ENCODE peak calls at places on chromosomes 6 and 20, in ten cellular contexts. One of them, this sample, is unnamed.

GRCh38 chr6:90121982-90122381 is 174.7 kb downstream of the BACH2 start:
- DNase-seq in left ventricle myocardium superior: no peak
- DNase-seq in activated naive CD4-positive, alpha-beta T cell treated with Interleukin-2 at 50 U/mL for 16 hours: no peak
- DNase-seq in left cardiac atrium: no peak
- DNase-seq in heart right ventricle: no peak
- DNase-seq in C1 segment of cervical spinal cord: no peak
- DNase-seq in AG10803: no peak
- DNase-seq in stimulated activated CD8-positive, alpha-beta memory T cell treated with anti-CD3 and anti-CD28 coated beads, Interleukin-15, amount 100 ng/mL, for 4 hours: no peak
- DNase-seq in NB4: no peak
- DNase-seq in neural crest cell: no peak
- DNase-seq in this sample: no peak

GRCh38 chr6:44230034-44230675 is 6.8 kb downstream of the SLC29A1 start:
- DNase-seq in heart right ventricle: no peak
- DNase-seq in left ventricle myocardium superior: no peak
- DNase-seq in left cardiac atrium: no peak
- DNase-seq in stimulated activated CD8-positive, alpha-beta memory T cell treated with anti-CD3 and anti-CD28 coated beads, Interleukin-15, amount 100 ng/mL, for 4 hours: no peak
- DNase-seq in AG10803: no peak
- DNase-seq in C1 segment of cervical spinal cord: no peak
- DNase-seq in neural crest cell: no peak
- DNase-seq in NB4: no peak
- DNase-seq in activated naive CD4-positive, alpha-beta T cell treated with Interleukin-2 at 50 U/mL for 16 hours: no peak
- DNase-seq in this sample: no peak

GRCh38 chr20:62063601-62063980 is 2.1 kb downstream of the TAF4 start:
- DNase-seq in neural crest cell: peak
- DNase-seq in stimulated activated CD8-positive, alpha-beta memory T cell treated with anti-CD3 and anti-CD28 coated beads, Interleukin-15, amount 100 ng/mL, for 4 hours: no peak
- DNase-seq in NB4: no peak
- DNase-seq in activated naive CD4-positive, alpha-beta T cell treated with Interleukin-2 at 50 U/mL for 16 hours: no peak
- DNase-seq in AG10803: peak
- DNase-seq in left cardiac atrium: no peak
- DNase-seq in heart right ventricle: no peak
- DNase-seq in left ventricle myocardium superior: no peak
- DNase-seq in C1 segment of cervical spinal cord: peak
- DNase-seq in this sample: no peak

GRCh38 chr6:12009904-12010634 is 2.0 kb upstream of the HIVEP1 start:
- DNase-seq in left cardiac atrium: no peak
- DNase-seq in stimulated activated CD8-positive, alpha-beta memory T cell treated with anti-CD3 and anti-CD28 coated beads, Interleukin-15, amount 100 ng/mL, for 4 hours: no peak
- DNase-seq in C1 segment of cervical spinal cord: no peak
- DNase-seq in AG10803: peak
- DNase-seq in NB4: no peak
- DNase-seq in activated naive CD4-positive, alpha-beta T cell treated with Interleukin-2 at 50 U/mL for 16 hours: no peak
- DNase-seq in left ventricle myocardium superior: no peak
- DNase-seq in neural crest cell: no peak
- DNase-seq in heart right ventricle: peak
- DNase-seq in this sample: peak

GRCh38 chr6:19320066-19320465 is 517.1 kb upstream of the ID4 start:
- DNase-seq in heart right ventricle: no peak
- DNase-seq in activated naive CD4-positive, alpha-beta T cell treated with Interleukin-2 at 50 U/mL for 16 hours: no peak
- DNase-seq in NB4: no peak
- DNase-seq in C1 segment of cervical spinal cord: peak
- DNase-seq in left ventricle myocardium superior: no peak
- DNase-seq in left cardiac atrium: no peak
- DNase-seq in neural crest cell: no peak
- DNase-seq in stimulated activated CD8-positive, alpha-beta memory T cell treated with anti-CD3 and anti-CD28 coated beads, Interleukin-15, amount 100 ng/mL, for 4 hours: no peak
- DNase-seq in AG10803: no peak
- DNase-seq in this sample: no peak

GRCh38 chr6:147131728-147132127 is 72.5 kb upstream of the STXBP5 start:
- DNase-seq in NB4: peak
- DNase-seq in AG10803: peak
- DNase-seq in C1 segment of cervical spinal cord: peak
- DNase-seq in left ventricle myocardium superior: no peak
- DNase-seq in heart right ventricle: no peak
- DNase-seq in neural crest cell: no peak
- DNase-seq in left cardiac atrium: no peak
- DNase-seq in activated naive CD4-positive, alpha-beta T cell treated with Interleukin-2 at 50 U/mL for 16 hours: no peak
- DNase-seq in stimulated activated CD8-positive, alpha-beta memory T cell treated with anti-CD3 and anti-CD28 coated beads, Interleukin-15, amount 100 ng/mL, for 4 hours: no peak
- DNase-seq in this sample: no peak

GRCh38 chr6:34890526-34890910 is 1.5 kb downstream of the ANKS1A start:
- DNase-seq in AG10803: no peak
- DNase-seq in NB4: peak
- DNase-seq in neural crest cell: no peak
- DNase-seq in left cardiac atrium: no peak
- DNase-seq in activated naive CD4-positive, alpha-beta T cell treated with Interleukin-2 at 50 U/mL for 16 hours: no peak
- DNase-seq in heart right ventricle: no peak
- DNase-seq in C1 segment of cervical spinal cord: no peak
- DNase-seq in left ventricle myocardium superior: no peak
- DNase-seq in stimulated activated CD8-positive, alpha-beta memory T cell treated with anti-CD3 and anti-CD28 coated beads, Interleukin-15, amount 100 ng/mL, for 4 hours: no peak
- DNase-seq in this sample: peak

GRCh38 chr6:16688984-16689636 is 72.2 kb downstream of the ATXN1 start:
- DNase-seq in NB4: no peak
- DNase-seq in left ventricle myocardium superior: no peak
- DNase-seq in neural crest cell: no peak
- DNase-seq in heart right ventricle: no peak
- DNase-seq in stimulated activated CD8-positive, alpha-beta memory T cell treated with anti-CD3 and anti-CD28 coated beads, Interleukin-15, amount 100 ng/mL, for 4 hours: no peak
- DNase-seq in activated naive CD4-positive, alpha-beta T cell treated with Interleukin-2 at 50 U/mL for 16 hours: no peak
- DNase-seq in C1 segment of cervical spinal cord: no peak
- DNase-seq in AG10803: peak
- DNase-seq in left cardiac atrium: no peak
- DNase-seq in this sample: no peak

GRCh38 chr6:20205722-20206154 is 6.5 kb downstream of the MBOAT1 start:
- DNase-seq in left ventricle myocardium superior: no peak
- DNase-seq in heart right ventricle: no peak
- DNase-seq in NB4: peak
- DNase-seq in activated naive CD4-positive, alpha-beta T cell treated with Interleukin-2 at 50 U/mL for 16 hours: no peak
- DNase-seq in left cardiac atrium: no peak
- DNase-seq in stimulated activated CD8-positive, alpha-beta memory T cell treated with anti-CD3 and anti-CD28 coated beads, Interleukin-15, amount 100 ng/mL, for 4 hours: no peak
- DNase-seq in C1 segment of cervical spinal cord: no peak
- DNase-seq in neural crest cell: no peak
- DNase-seq in AG10803: no peak
- DNase-seq in this sample: peak

GRCh38 chr6:44182911-44183390 is 24.3 kb downstream of the CAPN11 start:
- DNase-seq in C1 segment of cervical spinal cord: no peak
- DNase-seq in left cardiac atrium: no peak
- DNase-seq in left ventricle myocardium superior: peak
- DNase-seq in stimulated activated CD8-positive, alpha-beta memory T cell treated with anti-CD3 and anti-CD28 coated beads, Interleukin-15, amount 100 ng/mL, for 4 hours: no peak
- DNase-seq in AG10803: no peak
- DNase-seq in heart right ventricle: no peak
- DNase-seq in neural crest cell: no peak
- DNase-seq in NB4: no peak
- DNase-seq in activated naive CD4-positive, alpha-beta T cell treated with Interleukin-2 at 50 U/mL for 16 hours: no peak
- DNase-seq in this sample: no peak

GRCh38 chr6:90284745-90285481 is 11.7 kb downstream of the BACH2 start:
- DNase-seq in heart right ventricle: no peak
- DNase-seq in neural crest cell: no peak
- DNase-seq in activated naive CD4-positive, alpha-beta T cell treated with Interleukin-2 at 50 U/mL for 16 hours: peak
- DNase-seq in C1 segment of cervical spinal cord: no peak
- DNase-seq in left ventricle myocardium superior: no peak
- DNase-seq in NB4: peak
- DNase-seq in AG10803: peak
- DNase-seq in stimulated activated CD8-positive, alpha-beta memory T cell treated with anti-CD3 and anti-CD28 coated beads, Interleukin-15, amount 100 ng/mL, for 4 hours: peak
- DNase-seq in left cardiac atrium: no peak
- DNase-seq in this sample: peak

GRCh38 chr20:8790442-8791074 is 278.3 kb upstream of the PLCB4 start:
- DNase-seq in stimulated activated CD8-positive, alpha-beta memory T cell treated with anti-CD3 and anti-CD28 coated beads, Interleukin-15, amount 100 ng/mL, for 4 hours: no peak
- DNase-seq in neural crest cell: peak
- DNase-seq in C1 segment of cervical spinal cord: peak
- DNase-seq in heart right ventricle: peak
- DNase-seq in AG10803: peak
- DNase-seq in left ventricle myocardium superior: no peak
- DNase-seq in activated naive CD4-positive, alpha-beta T cell treated with Interleukin-2 at 50 U/mL for 16 hours: peak
- DNase-seq in NB4: peak
- DNase-seq in left cardiac atrium: no peak
- DNase-seq in this sample: peak

GRCh38 chr6:150118642-150119041 is 24.2 kb upstream of the PPP1R14C start:
- DNase-seq in C1 segment of cervical spinal cord: no peak
- DNase-seq in activated naive CD4-positive, alpha-beta T cell treated with Interleukin-2 at 50 U/mL for 16 hours: no peak
- DNase-seq in NB4: no peak
- DNase-seq in left cardiac atrium: no peak
- DNase-seq in AG10803: no peak
- DNase-seq in neural crest cell: no peak
- DNase-seq in left ventricle myocardium superior: no peak
- DNase-seq in stimulated activated CD8-positive, alpha-beta memory T cell treated with anti-CD3 and anti-CD28 coated beads, Interleukin-15, amount 100 ng/mL, for 4 hours: no peak
- DNase-seq in heart right ventricle: no peak
- DNase-seq in this sample: no peak

GRCh38 chr6:64428186-64428585 is 792.6 kb downstream of the PHF3 start:
- DNase-seq in AG10803: no peak
- DNase-seq in left ventricle myocardium superior: no peak
- DNase-seq in left cardiac atrium: no peak
- DNase-seq in heart right ventricle: no peak
- DNase-seq in neural crest cell: no peak
- DNase-seq in C1 segment of cervical spinal cord: no peak
- DNase-seq in stimulated activated CD8-positive, alpha-beta memory T cell treated with anti-CD3 and anti-CD28 coated beads, Interleukin-15, amount 100 ng/mL, for 4 hours: no peak
- DNase-seq in NB4: no peak
- DNase-seq in activated naive CD4-positive, alpha-beta T cell treated with Interleukin-2 at 50 U/mL for 16 hours: no peak
- DNase-seq in this sample: no peak

GRCh38 chr6:32369678-32370077 is 2.0 kb downstream of the TSBP1 start:
- DNase-seq in left cardiac atrium: no peak
- DNase-seq in activated naive CD4-positive, alpha-beta T cell treated with Interleukin-2 at 50 U/mL for 16 hours: no peak
- DNase-seq in AG10803: peak
- DNase-seq in heart right ventricle: no peak
- DNase-seq in NB4: no peak
- DNase-seq in C1 segment of cervical spinal cord: no peak
- DNase-seq in neural crest cell: no peak
- DNase-seq in left ventricle myocardium superior: no peak
- DNase-seq in stimulated activated CD8-positive, alpha-beta memory T cell treated with anti-CD3 and anti-CD28 coated beads, Interleukin-15, amount 100 ng/mL, for 4 hours: no peak
- DNase-seq in this sample: no peak

GRCh38 chr6:42711930-42712329 is 10.5 kb downstream of the PRPH2 start:
- DNase-seq in neural crest cell: no peak
- DNase-seq in C1 segment of cervical spinal cord: no peak
- DNase-seq in left cardiac atrium: no peak
- DNase-seq in activated naive CD4-positive, alpha-beta T cell treated with Interleukin-2 at 50 U/mL for 16 hours: no peak
- DNase-seq in NB4: no peak
- DNase-seq in stimulated activated CD8-positive, alpha-beta memory T cell treated with anti-CD3 and anti-CD28 coated beads, Interleukin-15, amount 100 ng/mL, for 4 hours: no peak
- DNase-seq in AG10803: no peak
- DNase-seq in left ventricle myocardium superior: no peak
- DNase-seq in heart right ventricle: no peak
- DNase-seq in this sample: no peak

GRCh38 chr20:40945754-40946451 is 82.7 kb upstream of the TOP1 start:
- DNase-seq in NB4: peak
- DNase-seq in left cardiac atrium: peak
- DNase-seq in neural crest cell: peak
- DNase-seq in C1 segment of cervical spinal cord: no peak
- DNase-seq in stimulated activated CD8-positive, alpha-beta memory T cell treated with anti-CD3 and anti-CD28 coated beads, Interleukin-15, amount 100 ng/mL, for 4 hours: no peak
- DNase-seq in AG10803: peak
- DNase-seq in left ventricle myocardium superior: peak
- DNase-seq in heart right ventricle: peak
- DNase-seq in activated naive CD4-positive, alpha-beta T cell treated with Interleukin-2 at 50 U/mL for 16 hours: no peak
- DNase-seq in this sample: peak

GRCh38 chr6:160203522-160203921 is 55.1 kb downstream of the SLC22A2 start:
- DNase-seq in heart right ventricle: no peak
- DNase-seq in left cardiac atrium: no peak
- DNase-seq in stimulated activated CD8-positive, alpha-beta memory T cell treated with anti-CD3 and anti-CD28 coated beads, Interleukin-15, amount 100 ng/mL, for 4 hours: no peak
- DNase-seq in NB4: no peak
- DNase-seq in neural crest cell: no peak
- DNase-seq in AG10803: no peak
- DNase-seq in C1 segment of cervical spinal cord: no peak
- DNase-seq in left ventricle myocardium superior: no peak
- DNase-seq in activated naive CD4-positive, alpha-beta T cell treated with Interleukin-2 at 50 U/mL for 16 hours: no peak
- DNase-seq in this sample: no peak

GRCh38 chr20:38358500-38358998 is 12.3 kb downstream of the LBP start:
- DNase-seq in neural crest cell: no peak
- DNase-seq in AG10803: no peak
- DNase-seq in activated naive CD4-positive, alpha-beta T cell treated with Interleukin-2 at 50 U/mL for 16 hours: no peak
- DNase-seq in left cardiac atrium: no peak
- DNase-seq in left ventricle myocardium superior: no peak
- DNase-seq in C1 segment of cervical spinal cord: no peak
- DNase-seq in heart right ventricle: no peak
- DNase-seq in NB4: no peak
- DNase-seq in stimulated activated CD8-positive, alpha-beta memory T cell treated with anti-CD3 and anti-CD28 coated beads, Interleukin-15, amount 100 ng/mL, for 4 hours: no peak
- DNase-seq in this sample: no peak

GRCh38 chr6:118894425-118895240 is 681 bp downstream of the ASF1A start:
- DNase-seq in heart right ventricle: peak
- DNase-seq in stimulated activated CD8-positive, alpha-beta memory T cell treated with anti-CD3 and anti-CD28 coated beads, Interleukin-15, amount 100 ng/mL, for 4 hours: peak
- DNase-seq in C1 segment of cervical spinal cord: peak
- DNase-seq in neural crest cell: peak
- DNase-seq in left cardiac atrium: peak
- DNase-seq in AG10803: peak
- DNase-seq in left ventricle myocardium superior: peak
- DNase-seq in activated naive CD4-positive, alpha-beta T cell treated with Interleukin-2 at 50 U/mL for 16 hours: peak
- DNase-seq in NB4: peak
- DNase-seq in this sample: peak

GRCh38 chr6:7243188-7243942 is 69.6 kb downstream of the SSR1 start:
- DNase-seq in C1 segment of cervical spinal cord: peak
- DNase-seq in left ventricle myocardium superior: no peak
- DNase-seq in heart right ventricle: peak
- DNase-seq in NB4: peak
- DNase-seq in stimulated activated CD8-positive, alpha-beta memory T cell treated with anti-CD3 and anti-CD28 coated beads, Interleukin-15, amount 100 ng/mL, for 4 hours: peak
- DNase-seq in AG10803: peak
- DNase-seq in activated naive CD4-positive, alpha-beta T cell treated with Interleukin-2 at 50 U/mL for 16 hours: peak
- DNase-seq in neural crest cell: peak
- DNase-seq in left cardiac atrium: no peak
- DNase-seq in this sample: peak

GRCh38 chr6:43246301-43247114 is 3.2 kb downstream of the TTBK1 start:
- DNase-seq in NB4: no peak
- DNase-seq in activated naive CD4-positive, alpha-beta T cell treated with Interleukin-2 at 50 U/mL for 16 hours: no peak
- DNase-seq in AG10803: no peak
- DNase-seq in neural crest cell: peak
- DNase-seq in stimulated activated CD8-positive, alpha-beta memory T cell treated with anti-CD3 and anti-CD28 coated beads, Interleukin-15, amount 100 ng/mL, for 4 hours: no peak
- DNase-seq in left ventricle myocardium superior: peak
- DNase-seq in left cardiac atrium: peak
- DNase-seq in C1 segment of cervical spinal cord: peak
- DNase-seq in heart right ventricle: peak
- DNase-seq in this sample: no peak

GRCh38 chr6:164085552-164086325 is 671.2 kb downstream of the QKI start:
- DNase-seq in left ventricle myocardium superior: peak
- DNase-seq in AG10803: peak
- DNase-seq in activated naive CD4-positive, alpha-beta T cell treated with Interleukin-2 at 50 U/mL for 16 hours: no peak
- DNase-seq in NB4: no peak
- DNase-seq in left cardiac atrium: peak
- DNase-seq in stimulated activated CD8-positive, alpha-beta memory T cell treated with anti-CD3 and anti-CD28 coated beads, Interleukin-15, amount 100 ng/mL, for 4 hours: no peak
- DNase-seq in C1 segment of cervical spinal cord: peak
- DNase-seq in heart right ventricle: peak
- DNase-seq in neural crest cell: peak
- DNase-seq in this sample: no peak

GRCh38 chr6:3455121-3455489 is 1.7 kb downstream of the SLC22A23 start:
- DNase-seq in left cardiac atrium: no peak
- DNase-seq in stimulated activated CD8-positive, alpha-beta memory T cell treated with anti-CD3 and anti-CD28 coated beads, Interleukin-15, amount 100 ng/mL, for 4 hours: no peak
- DNase-seq in C1 segment of cervical spinal cord: peak
- DNase-seq in left ventricle myocardium superior: no peak
- DNase-seq in neural crest cell: no peak
- DNase-seq in NB4: no peak
- DNase-seq in heart right ventricle: no peak
- DNase-seq in AG10803: no peak
- DNase-seq in activated naive CD4-positive, alpha-beta T cell treated with Interleukin-2 at 50 U/mL for 16 hours: peak
- DNase-seq in this sample: no peak

GRCh38 chr20:14446446-14446845 is 109.0 kb upstream of the FLRT3 start:
- DNase-seq in stimulated activated CD8-positive, alpha-beta memory T cell treated with anti-CD3 and anti-CD28 coated beads, Interleukin-15, amount 100 ng/mL, for 4 hours: no peak
- DNase-seq in NB4: no peak
- DNase-seq in neural crest cell: no peak
- DNase-seq in left cardiac atrium: no peak
- DNase-seq in heart right ventricle: no peak
- DNase-seq in AG10803: no peak
- DNase-seq in activated naive CD4-positive, alpha-beta T cell treated with Interleukin-2 at 50 U/mL for 16 hours: no peak
- DNase-seq in left ventricle myocardium superior: no peak
- DNase-seq in C1 segment of cervical spinal cord: no peak
- DNase-seq in this sample: no peak

GRCh38 chr20:24829649-24830370 is 119.3 kb upstream of the CST7 start:
- DNase-seq in NB4: no peak
- DNase-seq in activated naive CD4-positive, alpha-beta T cell treated with Interleukin-2 at 50 U/mL for 16 hours: no peak
- DNase-seq in heart right ventricle: no peak
- DNase-seq in AG10803: no peak
- DNase-seq in left ventricle myocardium superior: no peak
- DNase-seq in left cardiac atrium: no peak
- DNase-seq in C1 segment of cervical spinal cord: no peak
- DNase-seq in stimulated activated CD8-positive, alpha-beta memory T cell treated with anti-CD3 and anti-CD28 coated beads, Interleukin-15, amount 100 ng/mL, for 4 hours: no peak
- DNase-seq in neural crest cell: no peak
- DNase-seq in this sample: no peak

GRCh38 chr6:43776799-43777776 is 7.1 kb downstream of the VEGFA start:
- DNase-seq in AG10803: no peak
- DNase-seq in NB4: no peak
- DNase-seq in left ventricle myocardium superior: peak
- DNase-seq in heart right ventricle: no peak
- DNase-seq in left cardiac atrium: peak
- DNase-seq in activated naive CD4-positive, alpha-beta T cell treated with Interleukin-2 at 50 U/mL for 16 hours: no peak
- DNase-seq in neural crest cell: no peak
- DNase-seq in C1 segment of cervical spinal cord: no peak
- DNase-seq in stimulated activated CD8-positive, alpha-beta memory T cell treated with anti-CD3 and anti-CD28 coated beads, Interleukin-15, amount 100 ng/mL, for 4 hours: no peak
- DNase-seq in this sample: no peak

GRCh38 chr20:59110607-59111006 is 53.0 kb upstream of the ZNF831 start:
- DNase-seq in stimulated activated CD8-positive, alpha-beta memory T cell treated with anti-CD3 and anti-CD28 coated beads, Interleukin-15, amount 100 ng/mL, for 4 hours: no peak
- DNase-seq in AG10803: no peak
- DNase-seq in NB4: no peak
- DNase-seq in left ventricle myocardium superior: no peak
- DNase-seq in activated naive CD4-positive, alpha-beta T cell treated with Interleukin-2 at 50 U/mL for 16 hours: no peak
- DNase-seq in heart right ventricle: no peak
- DNase-seq in C1 segment of cervical spinal cord: no peak
- DNase-seq in neural crest cell: no peak
- DNase-seq in left cardiac atrium: no peak
- DNase-seq in this sample: no peak